ENCODE peak calls at places on chromosomes 7 and 10, in seven cellular contexts. U, L, S, E, Y, C and W are unnamed samples.

GRCh38 chr10:96152437-96152836 is 22.3 kb downstream of the ZNF518A start:
- DNase-seq in E (no peak), S (no peak), U (no peak), Y (no peak), L (no peak), C (peak), W (no peak)

GRCh38 chr10:22600516-22600915 is 113.9 kb downstream of the PIP4K2A start:
- DNase-seq in Y (no peak), C (no peak), E (no peak), L (no peak), U (no peak), S (no peak), W (no peak)

GRCh38 chr10:88379575-88379974 is 203.5 kb downstream of the RNLS start:
- DNase-seq in S (no peak), L (no peak), E (no peak), Y (peak), C (peak), U (peak), W (peak)

GRCh38 chr7:66524738-66525137 is 103.9 kb upstream of the KCTD7 start:
- DNase-seq in U (no peak), L (no peak), C (no peak), Y (no peak), E (no peak), S (no peak), W (no peak)

GRCh38 chr10:79152423-79152817 is 83.7 kb downstream of the ZMIZ1 start:
- DNase-seq in E (no peak), Y (no peak), S (no peak), C (no peak), U (no peak), L (no peak), W (peak)

GRCh38 chr7:55409474-55410225 is 44.5 kb downstream of the LANCL2 start:
- DNase-seq in E (no peak), Y (no peak), C (no peak), U (no peak), S (no peak), L (no peak), W (peak)

GRCh38 chr7:105782391-105783063 is 93.9 kb downstream of the ATXN7L1 start:
- DNase-seq in Y (peak), S (no peak), L (no peak), U (peak), C (peak), E (no peak), W (peak)

GRCh38 chr7:100119701-100120517 is 475 bp downstream of the CNPY4 start:
- DNase-seq in S (no peak), E (peak), Y (peak), U (peak), C (peak), L (peak), W (peak)

GRCh38 chr7:885261-885892 is 9.0 kb downstream of the GET4 start:
- DNase-seq in L (no peak), E (no peak), S (no peak), C (no peak), U (no peak), Y (no peak), W (no peak)

GRCh38 chr7:85021090-85021704 is 165.7 kb downstream of the SEMA3D start:
- DNase-seq in U (peak), C (peak), Y (peak), E (no peak), S (no peak), L (peak), W (peak)

GRCh38 chr7:26620352-26620751 is 244.0 kb downstream of the SKAP2 start:
- DNase-seq in L (peak), C (no peak), Y (no peak), U (peak), S (no peak), E (no peak), W (no peak)

GRCh38 chr7:128115821-128116723 is 84.8 kb upstream of the LRRC4 start:
- DNase-seq in L (no peak), S (no peak), C (no peak), Y (no peak), U (no peak), E (no peak), W (no peak)

GRCh38 chr10:97766106-97766810 is 5.5 kb downstream of the SFRP5 start:
- DNase-seq in U (no peak), S (no peak), C (peak), Y (no peak), L (no peak), E (no peak), W (no peak)

GRCh38 chr10:75437693-75438092 is 6.3 kb downstream of the LRMDA start:
- DNase-seq in U (no peak), L (no peak), Y (no peak), C (no peak), S (no peak), E (no peak), W (no peak)

GRCh38 chr7:119737390-119737789 is 535.6 kb upstream of the KCND2 start:
- DNase-seq in L (no peak), U (no peak), C (no peak), S (no peak), E (no peak), Y (no peak), W (no peak)

GRCh38 chr10:101587725-101588614 is at the start of the genes DPCD and POLL:
- DNase-seq in L (peak), E (peak), Y (peak), U (peak), C (peak), S (peak), W (peak)

GRCh38 chr10:113532724-113533123 is 20.1 kb upstream of the HABP2 start:
- DNase-seq in L (no peak), S (no peak), U (no peak), Y (no peak), C (no peak), E (no peak), W (no peak)

GRCh38 chr7:87810130-87810529 is 66.0 kb downstream of the SLC25A40 start:
- DNase-seq in S (no peak), L (peak), Y (no peak), U (no peak), C (no peak), E (no peak), W (no peak)

GRCh38 chr7:107234436-107234835 is 65.6 kb downstream of the HBP1 start:
- DNase-seq in E (no peak), C (no peak), S (no peak), Y (no peak), L (no peak), U (no peak), W (no peak)

GRCh38 chr10:54983255-54983654 is 182.2 kb upstream of the PCDH15 start:
- DNase-seq in U (peak), C (no peak), E (no peak), L (no peak), S (no peak), Y (peak), W (no peak)

GRCh38 chr7:142338633-142339501 is 81.0 kb upstream of the PRSS58 start:
- DNase-seq in E (no peak), L (peak), C (peak), Y (peak), U (peak), S (no peak), W (no peak)

GRCh38 chr7:91005024-91005423 is 259.2 kb upstream of the FZD1 start:
- DNase-seq in U (no peak), S (no peak), E (no peak), C (no peak), L (no peak), Y (no peak), W (no peak)

GRCh38 chr7:7793921-7794320 is 75.5 kb upstream of the RPA3 start:
- DNase-seq in L (no peak), C (no peak), S (no peak), E (no peak), Y (peak), U (no peak), W (peak)

GRCh38 chr10:86303626-86304025 is 63.0 kb downstream of the GRID1 start:
- DNase-seq in L (no peak), U (no peak), E (no peak), Y (no peak), C (no peak), S (no peak), W (no peak)

GRCh38 chr10:79322616-79323566 is 24.4 kb upstream of the PPIF start:
- DNase-seq in C (peak), S (no peak), L (no peak), E (peak), U (peak), Y (peak), W (peak)

DNA sequence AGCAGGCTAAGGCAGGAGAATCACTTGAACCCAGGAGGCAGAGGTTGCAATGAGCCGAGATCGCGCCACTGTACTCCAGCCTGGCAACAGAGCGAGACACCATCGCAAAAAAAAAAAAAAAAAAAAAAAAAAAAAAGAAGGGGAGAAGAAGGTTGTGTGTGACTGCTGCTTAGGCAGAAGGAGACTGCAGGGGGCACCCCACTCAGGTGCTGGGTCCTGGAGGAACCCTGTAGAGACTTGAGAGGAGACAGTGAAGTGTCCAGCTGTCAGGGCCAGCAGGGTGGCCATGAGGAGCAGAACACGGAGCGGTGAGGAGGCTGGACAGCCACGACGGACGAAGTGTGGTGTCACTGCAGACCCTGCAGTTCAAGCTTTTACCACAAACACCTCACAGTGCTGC is 99.0 kb upstream of the NMT2 start:
- DNase-seq in U (no peak), S (no peak), C (no peak), L (no peak), Y (no peak), E (no peak), W (no peak)
- TF ChIP-seq CTCF in U (no peak), S (no peak), C (peak), L (no peak), Y (peak), E (no peak), W (peak)

DNA sequence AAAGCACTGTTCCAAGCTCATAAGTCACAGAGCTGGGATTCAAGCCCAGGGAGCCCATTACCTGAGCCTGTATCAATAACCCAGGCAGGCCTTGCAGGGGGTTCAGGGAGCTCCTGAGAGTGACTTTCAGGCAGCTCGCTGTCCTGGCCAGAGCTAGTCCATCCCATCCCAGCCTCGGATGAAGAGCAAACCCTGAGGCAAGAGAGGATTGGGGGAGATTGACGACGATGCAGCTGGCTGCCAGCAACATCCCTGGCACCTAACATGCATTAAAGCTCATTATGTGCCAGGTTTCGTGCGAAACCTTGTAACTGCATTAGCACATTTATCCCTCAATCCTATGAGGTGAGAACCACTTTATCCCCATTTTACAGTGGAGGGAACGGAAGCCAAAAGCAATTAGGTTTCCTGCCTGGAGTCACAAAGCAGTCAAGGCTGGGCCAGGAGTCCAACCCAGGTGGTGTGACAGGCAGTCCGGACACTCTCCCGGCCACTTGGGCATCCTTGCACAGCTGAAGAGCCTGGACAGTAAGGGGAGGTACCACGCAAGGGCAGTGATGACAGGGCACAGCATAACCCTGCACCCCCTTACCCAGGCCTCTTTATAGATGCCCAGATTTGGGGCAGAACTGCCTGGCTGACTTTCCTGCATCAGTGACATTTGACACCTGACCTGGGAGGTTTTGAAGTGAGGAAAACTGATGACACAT is 129.8 kb upstream of the CHST15 start:
- DNase-seq in Y (no peak), S (no peak), L (no peak), U (no peak), E (no peak), C (no peak), W (no peak)
- H3K4me3 ChIP-seq in Y (no peak), S (no peak), L (no peak), U (no peak), E (no peak), C (no peak), W (no peak)

GRCh38 chr10:49379596-49380410 is 16.1 kb downstream of the DRGX start:
- DNase-seq in Y (peak), C (peak), L (no peak), E (no peak), S (no peak), U (no peak), W (no peak)
- TF ChIP-seq CTCF in Y (peak), C (peak), L (peak), E (no peak), S (peak), U (peak), W (peak)

GRCh38 chr10:31836569-31837406 is 91.8 kb downstream of the ARHGAP12 start:
- DNase-seq in E (no peak), U (peak), L (peak), S (peak), C (peak), Y (peak), W (peak)
- H3K4me3 ChIP-seq in E (no peak), U (no peak), L (no peak), S (peak), C (no peak), Y (no peak), W (no peak)

GRCh38 chr10:48659790-48660189 is 24.9 kb upstream of the WDFY4 start:
- DNase-seq in L (peak), U (peak), E (no peak), Y (peak), S (no peak), C (peak), W (no peak)
- TF ChIP-seq CTCF in L (peak), U (peak), E (peak), Y (no peak), S (no peak), C (peak), W (peak)

DNA sequence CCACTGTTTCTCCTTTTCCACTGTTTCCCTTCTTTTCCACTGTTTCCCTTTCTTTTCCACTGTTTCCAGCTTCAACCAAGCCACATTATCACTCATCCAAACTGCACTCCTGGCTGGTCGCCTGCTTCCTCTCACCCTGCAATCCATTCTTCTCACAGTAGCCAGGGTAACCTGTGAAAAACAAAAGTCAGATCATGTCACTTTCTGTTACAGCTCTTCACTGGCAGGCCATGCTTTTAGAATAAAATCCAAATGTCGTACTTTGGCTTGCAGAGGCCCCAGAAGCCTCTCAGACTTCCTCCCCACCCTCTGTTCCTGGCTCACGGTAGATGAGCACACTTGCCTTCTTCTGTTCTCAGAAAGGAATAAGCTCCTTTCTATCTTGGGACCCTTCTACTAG is 33.9 kb downstream of the STARD3NL start:
- DNase-seq in U (no peak), Y (peak), E (no peak), L (no peak), S (no peak), C (peak), W (peak)
- H3K4me3 ChIP-seq in U (no peak), Y (no peak), E (no peak), L (no peak), S (no peak), C (no peak), W (no peak)

GRCh38 chr7:2099036-2099957 is 133.4 kb downstream of the MAD1L1 start:
- DNase-seq in L (no peak), U (peak), Y (peak), S (no peak), E (no peak), C (peak), W (peak)
- TF ChIP-seq CTCF in L (no peak), U (peak), Y (peak), S (peak), E (no peak), C (no peak), W (no peak)

GRCh38 chr7:150890853-150891584 is 38.7 kb downstream of the AOC1 start:
- DNase-seq in C (no peak), U (no peak), S (no peak), Y (no peak), E (no peak), L (no peak), W (no peak)
- H3K4me3 ChIP-seq in C (no peak), U (no peak), S (no peak), Y (no peak), E (no peak), L (no peak), W (no peak)

GRCh38 chr10:34520510-34520909 is 294.6 kb downstream of the PARD3 start:
- DNase-seq in U (no peak), Y (no peak), S (no peak), C (no peak), L (no peak), E (no peak), W (no peak)

GRCh38 chr10:34524369-34525091 is 290.6 kb downstream of the PARD3 start:
- DNase-seq in U (no peak), C (no peak), S (no peak), E (no peak), L (no peak), Y (no peak), W (no peak)

GRCh38 chr10:34523017-34523767 is 291.9 kb downstream of the PARD3 start:
- DNase-seq in S (no peak), Y (peak), U (peak), L (no peak), C (peak), E (no peak), W (peak)

GRCh38 chr10:34520084-34520483 is 295.0 kb downstream of the PARD3 start:
- DNase-seq in U (peak), L (no peak), C (no peak), S (no peak), E (no peak), Y (no peak), W (no peak)

GRCh38 chr10:34522542-34522941 is 292.6 kb downstream of the PARD3 start:
- DNase-seq in Y (peak), U (peak), L (peak), S (no peak), C (peak), E (no peak), W (no peak)
- TF ChIP-seq CTCF in Y (peak), U (peak), L (peak), S (peak), C (peak), E (peak), W (peak)